ENCODE peak calls at places on chromosomes 6 and 20, in seven cellular contexts. One of them, this sample, is unnamed.

GRCh38 chr6:148747493-148748160 is 797 bp downstream of the UST start:
- DNase-seq in Peyer's patch: peak
- DNase-seq in transverse colon: peak
- DNase-seq in HepG2: no peak
- DNase-seq in tibial nerve: peak
- DNase-seq in IMR-90: peak
- DNase-seq in right lobe of liver: peak
- DNase-seq in this sample: no peak

GRCh38 chr6:139531148-139531547 is 156.7 kb upstream of the CITED2 start:
- DNase-seq in Peyer's patch: peak
- DNase-seq in HepG2: no peak
- DNase-seq in right lobe of liver: no peak
- DNase-seq in IMR-90: peak
- DNase-seq in tibial nerve: no peak
- DNase-seq in transverse colon: peak
- DNase-seq in this sample: peak

GRCh38 chr6:60867548-60867947 is 1418.5 kb downstream of the KHDRBS2 start:
- DNase-seq in transverse colon: no peak
- DNase-seq in right lobe of liver: no peak
- DNase-seq in tibial nerve: no peak
- DNase-seq in Peyer's patch: no peak
- DNase-seq in IMR-90: no peak
- DNase-seq in HepG2: no peak
- DNase-seq in this sample: no peak

GRCh38 chr6:73695619-73696421 is at the start of gene CD109:
- DNase-seq in tibial nerve: peak
- DNase-seq in right lobe of liver: no peak
- DNase-seq in IMR-90: peak
- DNase-seq in transverse colon: peak
- DNase-seq in Peyer's patch: no peak
- DNase-seq in HepG2: peak
- DNase-seq in this sample: peak

GRCh38 chr6:91303326-91303725 is 716.5 kb upstream of the MAP3K7 start:
- DNase-seq in tibial nerve: no peak
- DNase-seq in HepG2: no peak
- DNase-seq in Peyer's patch: no peak
- DNase-seq in IMR-90: no peak
- DNase-seq in right lobe of liver: no peak
- DNase-seq in transverse colon: no peak
- DNase-seq in this sample: no peak

GRCh38 chr6:117674503-117674902 is 766 bp upstream of the NUS1 start:
- DNase-seq in tibial nerve: no peak
- DNase-seq in right lobe of liver: no peak
- DNase-seq in IMR-90: no peak
- DNase-seq in HepG2: no peak
- DNase-seq in transverse colon: no peak
- DNase-seq in Peyer's patch: no peak
- DNase-seq in this sample: peak

GRCh38 chr20:58006346-58007316 is 221.8 kb downstream of the ANKRD60 start:
- DNase-seq in right lobe of liver: no peak
- DNase-seq in IMR-90: no peak
- DNase-seq in HepG2: no peak
- DNase-seq in tibial nerve: no peak
- DNase-seq in transverse colon: no peak
- DNase-seq in Peyer's patch: peak
- DNase-seq in this sample: no peak

GRCh38 chr20:15068486-15068885 is 731.1 kb upstream of the FLRT3 start:
- DNase-seq in transverse colon: no peak
- DNase-seq in right lobe of liver: no peak
- DNase-seq in IMR-90: no peak
- DNase-seq in Peyer's patch: no peak
- DNase-seq in HepG2: no peak
- DNase-seq in tibial nerve: no peak
- DNase-seq in this sample: no peak

GRCh38 chr20:52410182-52410647 is 218.6 kb upstream of the ZFP64 start:
- DNase-seq in transverse colon: no peak
- DNase-seq in HepG2: no peak
- DNase-seq in IMR-90: peak
- DNase-seq in right lobe of liver: no peak
- DNase-seq in tibial nerve: peak
- DNase-seq in Peyer's patch: peak
- DNase-seq in this sample: no peak

GRCh38 chr6:107488875-107489635 is 862 bp upstream of the SOBP start:
- DNase-seq in Peyer's patch: no peak
- DNase-seq in right lobe of liver: peak
- DNase-seq in tibial nerve: peak
- DNase-seq in IMR-90: peak
- DNase-seq in HepG2: peak
- DNase-seq in transverse colon: no peak
- DNase-seq in this sample: peak

GRCh38 chr6:44064089-44064947 is 62.9 kb downstream of the MRPL14 start:
- DNase-seq in HepG2: peak
- DNase-seq in transverse colon: peak
- DNase-seq in right lobe of liver: no peak
- DNase-seq in tibial nerve: peak
- DNase-seq in IMR-90: peak
- DNase-seq in Peyer's patch: peak
- DNase-seq in this sample: no peak
- TF ChIP-seq POLR2A in HepG2: no peak
- TF ChIP-seq POLR2A in transverse colon: no peak
- TF ChIP-seq POLR2A in right lobe of liver: no peak
- TF ChIP-seq POLR2A in tibial nerve: no peak
- TF ChIP-seq POLR2A in IMR-90: peak
- TF ChIP-seq POLR2A in Peyer's patch: no peak
- TF ChIP-seq POLR2A in this sample: peak

GRCh38 chr6:11317885-11318771 is 85.7 kb upstream of the NEDD9 start:
- DNase-seq in HepG2: peak
- DNase-seq in tibial nerve: peak
- DNase-seq in Peyer's patch: peak
- DNase-seq in transverse colon: peak
- DNase-seq in IMR-90: peak
- DNase-seq in right lobe of liver: no peak
- DNase-seq in this sample: no peak
- TF ChIP-seq POLR2A in HepG2: no peak
- TF ChIP-seq POLR2A in tibial nerve: no peak
- TF ChIP-seq POLR2A in Peyer's patch: no peak
- TF ChIP-seq POLR2A in transverse colon: no peak
- TF ChIP-seq POLR2A in IMR-90: no peak
- TF ChIP-seq POLR2A in right lobe of liver: no peak
- TF ChIP-seq POLR2A in this sample: no peak

GRCh38 chr20:50292324-50293243 is 102.0 kb downstream of the CEBPB start:
- DNase-seq in Peyer's patch: peak
- DNase-seq in IMR-90: peak
- DNase-seq in tibial nerve: peak
- DNase-seq in transverse colon: peak
- DNase-seq in HepG2: peak
- DNase-seq in right lobe of liver: peak
- DNase-seq in this sample: peak
- TF ChIP-seq POLR2A in Peyer's patch: no peak
- TF ChIP-seq POLR2A in IMR-90: peak
- TF ChIP-seq POLR2A in tibial nerve: no peak
- TF ChIP-seq POLR2A in transverse colon: no peak
- TF ChIP-seq POLR2A in HepG2: peak
- TF ChIP-seq POLR2A in right lobe of liver: peak
- TF ChIP-seq POLR2A in this sample: no peak

DNA sequence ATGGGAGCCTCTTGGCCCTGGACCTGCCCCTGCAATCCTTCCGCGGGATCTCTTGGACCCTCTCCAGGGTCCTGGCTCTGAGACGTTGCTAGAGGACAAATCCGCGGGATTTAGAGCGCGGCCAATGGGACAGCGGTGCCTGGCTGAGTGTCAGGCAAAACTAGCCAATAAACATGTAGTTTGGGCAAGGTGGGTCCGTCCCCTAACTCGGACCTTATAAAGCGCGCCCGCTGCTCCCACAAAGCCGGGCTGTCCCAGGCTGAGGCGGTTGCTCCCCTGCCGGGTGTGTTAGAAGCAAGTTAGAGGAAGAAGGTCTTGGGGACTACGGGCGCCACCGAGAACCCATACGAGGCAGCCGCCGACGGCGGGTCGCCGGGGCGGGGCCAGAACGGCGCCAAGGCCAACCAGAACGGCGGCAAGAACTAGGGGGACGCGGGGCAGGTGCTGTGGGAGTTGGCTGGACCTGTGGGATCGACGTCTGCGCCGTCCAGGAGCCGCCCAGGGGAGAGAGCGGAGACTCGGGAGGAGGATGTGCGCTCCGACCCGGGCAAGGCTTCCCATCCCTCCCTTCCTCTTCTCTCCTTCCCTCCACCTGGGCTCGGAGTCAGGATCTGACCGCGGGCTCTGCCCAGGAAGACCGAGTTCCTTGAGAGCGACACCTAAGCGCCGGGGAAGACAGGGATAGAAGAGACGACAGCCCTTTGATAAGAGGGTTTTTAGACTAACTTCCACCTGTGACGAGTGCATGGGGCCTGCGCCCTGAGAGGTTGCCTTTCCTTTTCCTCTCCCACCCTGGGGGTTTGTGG is 6.5 kb upstream of the TMEM14A start:
- DNase-seq in Peyer's patch: peak
- DNase-seq in tibial nerve: peak
- DNase-seq in right lobe of liver: peak
- DNase-seq in HepG2: peak
- DNase-seq in transverse colon: peak
- DNase-seq in IMR-90: peak
- DNase-seq in this sample: peak
- TF ChIP-seq POLR2A in Peyer's patch: peak
- TF ChIP-seq POLR2A in tibial nerve: peak
- TF ChIP-seq POLR2A in right lobe of liver: peak
- TF ChIP-seq POLR2A in HepG2: peak
- TF ChIP-seq POLR2A in transverse colon: peak
- TF ChIP-seq POLR2A in IMR-90: peak
- TF ChIP-seq POLR2A in this sample: peak

This sample was measured in erythroblast.